ENCODE peak calls at places on chromosomes 11 and 22, in six cellular contexts. One of them, this sample, is unnamed.

GRCh38 chr11:120013325-120014250 is 124.3 kb downstream of the TRIM29 start:
- DNase-seq in K562: peak
- DNase-seq in GM12878: no peak
- DNase-seq in HepG2: peak
- DNase-seq in SK-N-SH: peak
- DNase-seq in H1: peak
- DNase-seq in this sample: no peak

GRCh38 chr22:28002863-28003565 is 84.0 kb upstream of the PITPNB start:
- DNase-seq in HepG2: no peak
- DNase-seq in GM12878: no peak
- DNase-seq in SK-N-SH: no peak
- DNase-seq in K562: no peak
- DNase-seq in H1: no peak
- DNase-seq in this sample: no peak

GRCh38 chr11:57307666-57308270 is 17.0 kb downstream of the TNKS1BP1 start:
- DNase-seq in K562: no peak
- DNase-seq in SK-N-SH: no peak
- DNase-seq in H1: no peak
- DNase-seq in HepG2: no peak
- DNase-seq in GM12878: no peak
- DNase-seq in this sample: no peak

GRCh38 chr11:122634507-122634906 is 21.0 kb upstream of the UBASH3B start:
- DNase-seq in H1: peak
- DNase-seq in GM12878: no peak
- DNase-seq in SK-N-SH: no peak
- DNase-seq in K562: no peak
- DNase-seq in HepG2: no peak
- DNase-seq in this sample: peak

GRCh38 chr11:58788355-58789023 is 56.0 kb downstream of the GLYATL2 start:
- DNase-seq in K562: peak
- DNase-seq in SK-N-SH: peak
- DNase-seq in GM12878: peak
- DNase-seq in HepG2: peak
- DNase-seq in H1: peak
- DNase-seq in this sample: peak

GRCh38 chr11:45560935-45561330 is 104.5 kb downstream of the CHST1 start:
- DNase-seq in GM12878: no peak
- DNase-seq in HepG2: no peak
- DNase-seq in K562: no peak
- DNase-seq in H1: no peak
- DNase-seq in SK-N-SH: peak
- DNase-seq in this sample: no peak

GRCh38 chr11:32006799-32007388 is 84.0 kb upstream of the RCN1 start:
- DNase-seq in H1: no peak
- DNase-seq in K562: peak
- DNase-seq in GM12878: peak
- DNase-seq in SK-N-SH: peak
- DNase-seq in HepG2: peak
- DNase-seq in this sample: no peak

GRCh38 chr11:111575748-111576147 is 26.5 kb upstream of the SIK2 start:
- DNase-seq in SK-N-SH: no peak
- DNase-seq in GM12878: no peak
- DNase-seq in K562: no peak
- DNase-seq in HepG2: no peak
- DNase-seq in H1: no peak
- DNase-seq in this sample: no peak

GRCh38 chr22:29697853-29698598 is 21.8 kb upstream of the CABP7 start:
- DNase-seq in SK-N-SH: peak
- DNase-seq in H1: no peak
- DNase-seq in GM12878: no peak
- DNase-seq in K562: no peak
- DNase-seq in HepG2: no peak
- DNase-seq in this sample: no peak

GRCh38 chr22:30947163-30947820 is 21.3 kb downstream of the MORC2 start:
- DNase-seq in K562: no peak
- DNase-seq in HepG2: no peak
- DNase-seq in H1: no peak
- DNase-seq in SK-N-SH: no peak
- DNase-seq in GM12878: no peak
- DNase-seq in this sample: no peak

GRCh38 chr22:30196867-30197336 is 49.7 kb downstream of the LIF start:
- DNase-seq in K562: no peak
- DNase-seq in GM12878: no peak
- DNase-seq in HepG2: no peak
- DNase-seq in H1: no peak
- DNase-seq in SK-N-SH: no peak
- DNase-seq in this sample: no peak

GRCh38 chr11:72630104-72630852 is 43.9 kb downstream of the PDE2A start:
- DNase-seq in GM12878: no peak
- DNase-seq in SK-N-SH: no peak
- DNase-seq in K562: no peak
- DNase-seq in H1: no peak
- DNase-seq in HepG2: no peak
- DNase-seq in this sample: no peak

GRCh38 chr11:86888164-86888977 is 66.8 kb downstream of the FZD4 start:
- DNase-seq in H1: no peak
- DNase-seq in HepG2: no peak
- DNase-seq in SK-N-SH: no peak
- DNase-seq in GM12878: no peak
- DNase-seq in K562: no peak
- DNase-seq in this sample: no peak

GRCh38 chr11:1598816-1599215 is 722 bp upstream of the KRTAP5-2 start:
- DNase-seq in HepG2: no peak
- DNase-seq in GM12878: no peak
- DNase-seq in K562: no peak
- DNase-seq in H1: no peak
- DNase-seq in SK-N-SH: no peak
- DNase-seq in this sample: no peak

GRCh38 chr22:20126284-20127029 is 5.1 kb upstream of the ZDHHC8 start:
- DNase-seq in K562: no peak
- DNase-seq in H1: no peak
- DNase-seq in SK-N-SH: no peak
- DNase-seq in GM12878: no peak
- DNase-seq in HepG2: no peak
- DNase-seq in this sample: no peak

GRCh38 chr22:20084547-20085413 is 4.7 kb downstream of the DGCR8 start:
- DNase-seq in H1: peak
- DNase-seq in GM12878: no peak
- DNase-seq in SK-N-SH: peak
- DNase-seq in K562: peak
- DNase-seq in HepG2: peak
- DNase-seq in this sample: no peak

GRCh38 chr11:86230921-86231320 is 13.6 kb upstream of the EED start:
- DNase-seq in K562: no peak
- DNase-seq in HepG2: no peak
- DNase-seq in GM12878: no peak
- DNase-seq in H1: no peak
- DNase-seq in SK-N-SH: no peak
- DNase-seq in this sample: no peak

GRCh38 chr22:21866821-21867527 is 471 bp downstream of the MAPK1 start:
- DNase-seq in H1: peak
- DNase-seq in GM12878: no peak
- DNase-seq in K562: peak
- DNase-seq in HepG2: no peak
- DNase-seq in SK-N-SH: no peak
- DNase-seq in this sample: peak

GRCh38 chr11:116357769-116358544 is 414.8 kb downstream of the BUD13 start:
- DNase-seq in GM12878: no peak
- DNase-seq in HepG2: no peak
- DNase-seq in K562: peak
- DNase-seq in SK-N-SH: no peak
- DNase-seq in H1: peak
- DNase-seq in this sample: no peak

GRCh38 chr11:67351275-67352005 is 1.9 kb downstream of the POLD4 start:
- DNase-seq in GM12878: no peak
- DNase-seq in SK-N-SH: peak
- DNase-seq in H1: peak
- DNase-seq in HepG2: no peak
- DNase-seq in K562: peak
- DNase-seq in this sample: peak

GRCh38 chr11:111427471-111427912 is 48.4 kb upstream of the POU2AF1 start:
- DNase-seq in GM12878: no peak
- DNase-seq in HepG2: peak
- DNase-seq in H1: no peak
- DNase-seq in SK-N-SH: peak
- DNase-seq in K562: no peak
- DNase-seq in this sample: no peak

GRCh38 chr22:47295982-47296381 is 533.5 kb downstream of the TBC1D22A start:
- DNase-seq in H1: no peak
- DNase-seq in K562: no peak
- DNase-seq in SK-N-SH: no peak
- DNase-seq in GM12878: no peak
- DNase-seq in HepG2: no peak
- DNase-seq in this sample: no peak

GRCh38 chr22:47295226-47295901 is 532.9 kb downstream of the TBC1D22A start:
- DNase-seq in H1: no peak
- DNase-seq in K562: no peak
- DNase-seq in HepG2: no peak
- DNase-seq in GM12878: no peak
- DNase-seq in SK-N-SH: peak
- DNase-seq in this sample: no peak

GRCh38 chr22:47298017-47298820 is 535.8 kb downstream of the TBC1D22A start:
- DNase-seq in SK-N-SH: peak
- DNase-seq in GM12878: no peak
- DNase-seq in HepG2: no peak
- DNase-seq in K562: no peak
- DNase-seq in H1: no peak
- DNase-seq in this sample: no peak

GRCh38 chr22:47297261-47298016 is 535.0 kb downstream of the TBC1D22A start:
- DNase-seq in SK-N-SH: peak
- DNase-seq in H1: no peak
- DNase-seq in K562: no peak
- DNase-seq in GM12878: no peak
- DNase-seq in HepG2: no peak
- DNase-seq in this sample: no peak

GRCh38 chr22:47296405-47297260 is 534.2 kb downstream of the TBC1D22A start:
- DNase-seq in HepG2: no peak
- DNase-seq in GM12878: no peak
- DNase-seq in H1: no peak
- DNase-seq in SK-N-SH: peak
- DNase-seq in K562: peak
- DNase-seq in this sample: no peak
- TF ChIP-seq GABPA in HepG2: no peak
- TF ChIP-seq GABPA in GM12878: no peak
- TF ChIP-seq GABPA in H1: no peak
- TF ChIP-seq GABPA in SK-N-SH: no peak
- TF ChIP-seq GABPA in K562: no peak
- TF ChIP-seq GABPA in this sample: no peak

GRCh38 chr11:34926101-34926830 is 9.8 kb downstream of the PDHX start:
- DNase-seq in GM12878: no peak
- DNase-seq in K562: no peak
- DNase-seq in HepG2: peak
- DNase-seq in SK-N-SH: peak
- DNase-seq in H1: no peak
- DNase-seq in this sample: peak
- TF ChIP-seq GABPA in GM12878: no peak
- TF ChIP-seq GABPA in K562: no peak
- TF ChIP-seq GABPA in HepG2: no peak
- TF ChIP-seq GABPA in SK-N-SH: no peak
- TF ChIP-seq GABPA in H1: no peak
- TF ChIP-seq GABPA in this sample: no peak

GRCh38 chr11:62535802-62536201 is 10.8 kb downstream of the AHNAK start:
- DNase-seq in H1: no peak
- DNase-seq in K562: no peak
- DNase-seq in GM12878: no peak
- DNase-seq in SK-N-SH: no peak
- DNase-seq in HepG2: no peak
- DNase-seq in this sample: no peak
- TF ChIP-seq GABPA in H1: no peak
- TF ChIP-seq GABPA in K562: no peak
- TF ChIP-seq GABPA in GM12878: no peak
- TF ChIP-seq GABPA in SK-N-SH: no peak
- TF ChIP-seq GABPA in HepG2: no peak
- TF ChIP-seq GABPA in this sample: no peak

DNA sequence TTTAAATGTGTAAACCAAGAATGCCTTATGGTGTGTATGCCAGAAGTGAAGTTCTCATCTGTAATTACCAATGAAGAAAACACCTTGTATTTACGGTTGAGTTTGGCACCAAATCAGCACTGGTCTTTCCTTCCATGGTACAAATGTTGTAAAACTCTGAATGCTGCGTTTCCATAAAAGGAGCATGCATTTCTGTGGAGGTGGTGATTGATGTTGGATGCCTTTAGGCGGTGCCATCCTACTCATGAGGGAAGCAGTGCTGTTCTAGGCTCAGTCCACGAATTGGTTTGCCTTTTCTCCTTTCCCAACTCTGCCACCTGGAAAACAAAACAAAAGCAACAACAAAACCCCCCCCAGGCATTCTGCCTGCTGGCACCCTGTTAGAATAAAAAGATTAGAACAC is 124.4 kb downstream of the TEAD1 start:
- DNase-seq in GM12878: no peak
- DNase-seq in SK-N-SH: no peak
- DNase-seq in H1: no peak
- DNase-seq in HepG2: no peak
- DNase-seq in K562: no peak
- DNase-seq in this sample: no peak
- TF ChIP-seq GABPA in GM12878: no peak
- TF ChIP-seq GABPA in SK-N-SH: no peak
- TF ChIP-seq GABPA in H1: no peak
- TF ChIP-seq GABPA in HepG2: no peak
- TF ChIP-seq GABPA in K562: no peak
- TF ChIP-seq GABPA in this sample: no peak

DNA sequence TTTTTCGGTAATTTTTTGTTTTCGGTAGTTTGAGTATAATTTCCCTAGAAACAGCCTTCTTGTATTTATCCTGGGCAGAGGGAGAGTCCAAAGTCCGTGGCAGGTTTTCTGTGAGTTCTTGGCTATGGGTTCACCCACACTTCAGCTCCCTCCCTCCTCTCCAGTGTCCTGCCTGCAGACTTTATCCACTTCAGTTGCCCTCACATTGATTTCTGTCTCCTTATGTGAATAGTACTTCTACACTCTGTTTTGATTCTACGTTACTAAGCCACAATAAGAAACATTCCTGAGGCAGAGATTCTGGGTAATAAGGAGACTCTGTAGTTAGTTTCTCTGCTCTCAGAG is 868.6 kb downstream of the METTL15 start:
- DNase-seq in HepG2: no peak
- DNase-seq in K562: no peak
- DNase-seq in SK-N-SH: no peak
- DNase-seq in GM12878: no peak
- DNase-seq in H1: no peak
- DNase-seq in this sample: no peak
- TF ChIP-seq GABPA in HepG2: no peak
- TF ChIP-seq GABPA in K562: no peak
- TF ChIP-seq GABPA in SK-N-SH: no peak
- TF ChIP-seq GABPA in GM12878: no peak
- TF ChIP-seq GABPA in H1: no peak
- TF ChIP-seq GABPA in this sample: no peak

GRCh38 chr11:90309693-90310092 is 86.8 kb upstream of the CHORDC1 start:
- DNase-seq in SK-N-SH: no peak
- DNase-seq in GM12878: no peak
- DNase-seq in K562: no peak
- DNase-seq in H1: no peak
- DNase-seq in HepG2: peak
- DNase-seq in this sample: no peak
- TF ChIP-seq GABPA in SK-N-SH: no peak
- TF ChIP-seq GABPA in GM12878: no peak
- TF ChIP-seq GABPA in K562: no peak
- TF ChIP-seq GABPA in H1: no peak
- TF ChIP-seq GABPA in HepG2: no peak
- TF ChIP-seq GABPA in this sample: no peak